ENCODE peak calls at places on chromosomes 16 and 17, in four cellular contexts. Z is GM12878, S is K562, E is HL-60. X is an unnamed sample.

GRCh38 chr17:12485361-12485911 is 180.3 kb upstream of the MYOCD start:
- DNase-seq in Z (no peak), S (no peak), E (no peak), X (no peak)

GRCh38 chr17:48552453-48553189 is 7.7 kb upstream of the HOXB2 start:
- DNase-seq in Z (no peak), S (no peak), E (no peak), X (no peak)

GRCh38 chr16:75004460-75004859 is 5.6 kb downstream of the ZNRF1 start:
- DNase-seq in Z (no peak), S (no peak), E (no peak), X (no peak)

GRCh38 chr16:6484121-6484520 is 848.5 kb upstream of the RBFOX1 start:
- DNase-seq in Z (no peak), S (no peak), E (no peak), X (no peak)

GRCh38 chr17:67403065-67403464 is 26.0 kb downstream of the PITPNC1 start:
- DNase-seq in Z (no peak), S (no peak), E (no peak), X (no peak)

GRCh38 chr16:85978291-85978775 is 79.4 kb downstream of the IRF8 start:
- DNase-seq in Z (no peak), S (no peak), E (peak), X (no peak)

GRCh38 chr17:47238321-47239010 is 15.2 kb upstream of the ITGB3 start:
- DNase-seq in Z (no peak), S (no peak), E (no peak), X (no peak)

GRCh38 chr17:17935321-17936271 is 36.6 kb downstream of the TOM1L2 start:
- DNase-seq in Z (no peak), S (no peak), E (peak), X (no peak)

GRCh38 chr17:16001498-16001897 is 1.9 kb downstream of the TTC19 start:
- DNase-seq in Z (no peak), S (no peak), E (no peak), X (no peak)

GRCh38 chr17:8956521-8956920 is 9.0 kb downstream of the PIK3R5 start:
- DNase-seq in Z (peak), S (no peak), E (no peak), X (no peak)

GRCh38 chr16:3022697-3023414 is 886 bp downstream of the HCFC1R1 start:
- DNase-seq in Z (no peak), S (peak), E (peak), X (no peak)

GRCh38 chr16:80931985-80932720 is 74.5 kb downstream of the CMC2 start:
- DNase-seq in Z (no peak), S (peak), E (peak), X (peak)

GRCh38 chr17:42553161-42553818 is 567 bp downstream of the HSD17B1 start:
- DNase-seq in Z (no peak), S (peak), E (no peak), X (no peak)

GRCh38 chr17:7640783-7641182 is 9.9 kb upstream of the ATP1B2 start:
- DNase-seq in Z (no peak), S (no peak), E (no peak), X (no peak)

GRCh38 chr16:8686879-8687278 is 12.5 kb downstream of the ABAT start:
- DNase-seq in Z (no peak), S (no peak), E (no peak), X (no peak)

GRCh38 chr17:37614391-37614790 is 5.2 kb upstream of the SYNRG start:
- DNase-seq in Z (no peak), S (no peak), E (no peak), X (no peak)

GRCh38 chr16:53089434-53090270 is 34.9 kb downstream of the CHD9 start:
- DNase-seq in Z (no peak), S (no peak), E (no peak), X (no peak)

GRCh38 chr17:77441130-77441920 is 300.6 kb downstream of the SEC14L1 start:
- DNase-seq in Z (peak), S (no peak), E (peak), X (no peak)
- TF ChIP-seq SPI1 in Z (peak), S (no peak), E (peak), X (peak)

GRCh38 chr16:55031481-55031880 is 100.8 kb downstream of the IRX5 start:
- DNase-seq in Z (no peak), S (no peak), E (no peak), X (no peak)
- TF ChIP-seq SPI1 in Z (no peak), S (no peak), E (no peak), X (no peak)

DNA sequence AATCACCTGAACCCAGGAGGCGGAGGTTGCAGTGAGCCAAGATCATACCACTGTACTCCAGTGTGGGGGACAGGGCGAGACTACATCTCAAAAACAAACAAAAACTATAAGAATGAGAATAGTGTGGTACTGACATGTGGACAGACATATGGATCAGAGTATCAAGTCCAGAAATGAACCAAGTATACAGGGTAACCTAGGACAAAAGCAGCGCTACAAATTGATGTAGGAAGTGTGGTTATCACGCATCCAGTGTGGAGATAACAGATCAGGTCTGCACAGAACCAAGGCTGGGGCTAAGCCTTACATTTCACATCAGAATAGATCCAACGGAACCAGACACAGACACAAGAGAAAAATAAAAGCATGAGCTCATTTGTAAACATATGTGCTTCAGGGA is 23.0 kb upstream of the C16orf95 start:
- DNase-seq in Z (no peak), S (no peak), E (no peak), X (no peak)
- TF ChIP-seq SPI1 in Z (no peak), S (no peak), E (no peak), X (no peak)

GRCh38 chr17:63698381-63698885 is 1.5 kb downstream of the LIMD2 start:
- DNase-seq in Z (no peak), S (no peak), E (peak), X (no peak)

GRCh38 chr17:63697341-63698286 is 2.3 kb downstream of the LIMD2 start:
- DNase-seq in Z (peak), S (peak), E (peak), X (no peak)

GRCh38 chr17:63694974-63695773 is 4.8 kb downstream of the LIMD2 start:
- DNase-seq in Z (no peak), S (no peak), E (no peak), X (no peak)

GRCh38 chr17:63695889-63696288 is 4.0 kb downstream of the LIMD2 start:
- DNase-seq in Z (no peak), S (no peak), E (no peak), X (no peak)

DNA sequence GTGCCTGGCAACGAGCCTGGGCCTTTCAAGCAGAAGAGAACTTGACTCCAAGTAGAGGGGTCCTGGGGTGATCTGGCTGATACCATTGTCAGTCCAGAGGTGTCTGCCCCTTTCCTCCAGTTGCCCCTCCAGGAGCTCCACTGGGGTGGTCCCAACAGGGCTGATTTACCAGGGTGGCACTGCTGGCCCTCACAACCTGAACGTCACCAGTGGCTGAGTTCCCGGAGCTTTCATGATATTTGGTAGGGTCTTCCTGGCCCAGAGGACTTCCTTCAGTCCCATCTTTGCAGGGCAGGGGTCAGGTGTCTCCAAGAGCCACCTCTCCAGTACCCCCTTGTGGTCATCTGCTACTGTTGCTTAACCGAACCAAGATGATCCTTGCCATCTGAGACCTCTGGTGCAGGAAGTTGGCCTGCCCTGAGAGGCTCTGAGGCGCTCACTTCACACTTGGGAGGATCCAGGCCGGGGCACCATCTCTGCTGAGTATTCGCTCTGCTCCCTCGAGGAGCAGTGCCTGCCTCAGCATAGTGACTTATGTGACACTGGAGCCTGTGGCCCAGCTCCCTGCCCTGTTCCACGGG is 3.5 kb downstream of the LIMD2 start:
- DNase-seq in Z (no peak), S (peak), E (peak), X (no peak)
- TF ChIP-seq SPI1 in Z (no peak), S (no peak), E (no peak), X (no peak)

DNA sequence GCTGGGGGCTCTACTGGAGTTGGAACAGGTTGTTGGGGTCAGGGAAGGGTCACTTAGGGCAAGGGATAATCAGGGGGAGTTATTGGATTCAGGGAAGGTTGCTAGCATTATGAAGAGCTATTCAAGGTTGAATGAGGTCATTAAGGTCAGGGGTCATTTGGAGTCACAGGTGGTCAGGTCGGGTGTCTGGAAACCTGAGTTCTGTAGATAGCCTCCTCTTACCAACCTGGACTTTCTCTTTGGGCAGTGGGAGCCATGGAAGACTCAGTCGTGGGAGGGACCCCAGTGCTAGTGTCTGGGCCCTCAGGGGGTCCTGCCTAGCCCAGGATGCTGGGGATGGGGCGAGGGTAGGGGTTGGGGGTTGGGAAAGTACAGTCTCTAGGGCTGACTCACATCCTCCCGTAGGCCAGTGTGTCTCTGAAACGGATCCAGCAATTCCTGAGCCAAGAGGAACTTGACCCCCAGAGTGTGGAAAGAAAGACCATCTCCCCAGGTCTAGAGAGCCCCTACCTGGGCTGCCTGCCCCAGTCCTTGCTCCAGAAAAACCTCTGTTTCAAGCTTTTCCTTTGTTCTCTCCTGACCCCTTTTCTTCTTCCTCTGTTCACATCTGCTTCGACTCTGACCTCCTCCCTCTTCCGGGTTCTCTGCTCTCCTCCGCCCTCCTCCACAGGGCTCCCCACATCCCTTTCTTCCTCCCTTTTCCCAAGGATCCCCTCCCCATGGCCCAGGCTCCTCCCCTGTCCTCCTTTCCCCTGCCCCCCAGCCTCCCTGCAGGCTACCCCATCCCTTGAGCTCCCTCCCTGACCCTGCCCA is 33.5 kb downstream of the ABCC3 start:
- DNase-seq in Z (no peak), S (no peak), E (no peak), X (no peak)
- TF ChIP-seq SPI1 in Z (no peak), S (no peak), E (no peak), X (no peak)

GRCh38 chr16:82755570-82756282 is 129.0 kb downstream of the CDH13 start:
- DNase-seq in Z (no peak), S (no peak), E (no peak), X (no peak)
- TF ChIP-seq SPI1 in Z (no peak), S (no peak), E (no peak), X (no peak)

GRCh38 chr17:74199306-74200092 is 4.0 kb upstream of the RPL38 start:
- DNase-seq in Z (no peak), S (peak), E (peak), X (peak)
- TF ChIP-seq SPI1 in Z (no peak), S (no peak), E (no peak), X (no peak)

GRCh38 chr17:27462149-27462548 is 5.9 kb downstream of the KSR1 start:
- DNase-seq in Z (no peak), S (no peak), E (no peak), X (no peak)

GRCh38 chr17:27462714-27463113 is 6.5 kb downstream of the KSR1 start:
- DNase-seq in Z (no peak), S (no peak), E (no peak), X (no peak)

GRCh38 chr17:27463235-27463677 is 7.0 kb downstream of the KSR1 start:
- DNase-seq in Z (no peak), S (no peak), E (no peak), X (no peak)

GRCh38 chr17:27466376-27466747 is 10.1 kb downstream of the KSR1 start:
- DNase-seq in Z (no peak), S (no peak), E (peak), X (no peak)

DNA sequence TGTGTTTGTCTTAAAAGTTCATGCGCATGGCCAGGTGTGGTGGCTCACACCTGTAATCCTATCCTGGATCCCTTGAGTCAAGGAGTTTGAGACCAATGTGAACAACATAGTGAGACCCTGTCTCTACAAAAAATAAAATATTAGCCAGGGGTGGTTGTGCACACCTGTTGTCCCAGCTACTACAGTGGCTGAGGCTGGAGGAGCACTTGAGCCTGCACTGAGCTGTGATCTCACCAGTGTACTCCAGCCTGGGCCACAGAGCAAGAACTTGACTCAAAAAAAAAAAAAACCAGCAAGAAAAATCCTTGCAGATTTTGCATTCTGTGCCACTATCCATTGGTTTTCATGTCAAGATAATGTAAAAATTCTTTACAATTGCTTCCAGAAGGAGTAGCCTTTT is 8.2 kb downstream of the KSR1 start:
- DNase-seq in Z (no peak), S (no peak), E (no peak), X (no peak)
- TF ChIP-seq SPI1 in Z (no peak), S (no peak), E (no peak), X (no peak)

DNA sequence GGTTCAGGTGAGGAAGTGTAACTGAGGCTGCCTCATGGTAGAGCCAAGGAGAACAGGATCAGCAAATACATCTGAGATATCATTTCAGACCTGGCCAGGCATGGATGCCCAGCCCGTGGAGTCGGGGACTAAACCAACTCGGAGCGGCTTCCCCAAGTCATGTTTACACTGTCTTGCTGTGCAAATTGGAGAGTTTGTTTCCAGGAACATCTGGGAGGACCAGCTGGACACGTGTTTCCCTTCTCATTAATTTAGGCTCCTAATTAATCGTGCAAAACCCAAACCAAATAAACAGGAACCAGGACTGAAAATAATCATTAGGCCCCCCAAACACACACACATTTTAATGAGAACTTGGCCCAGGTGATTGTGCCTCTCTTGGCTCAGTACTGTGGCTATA is 70.9 kb upstream of the SALL1 start:
- DNase-seq in Z (no peak), S (no peak), E (no peak), X (no peak)
- TF ChIP-seq SPI1 in Z (no peak), S (no peak), E (no peak), X (no peak)

GRCh38 chr16:57807968-57808528 is 5.8 kb upstream of the KIFC3 start:
- DNase-seq in Z (no peak), S (peak), E (peak), X (peak)
- TF ChIP-seq SPI1 in Z (peak), S (peak), E (peak), X (peak)